ENCODE peak calls at places on chromosome 18, in six cellular contexts. One of them, this sample, is unnamed.

GRCh38 chr18:12373032-12373770 is 3.8 kb downstream of the AFG3L2 start:
- DNase-seq in erythroblast: peak
- DNase-seq in heart left ventricle: no peak
- DNase-seq in B cell: no peak
- DNase-seq in activated CD4-positive, alpha-beta memory T cell treated with anti-CD3 and anti-CD28 coated beads, Interleukin-2, amount 10 ng/mL, durations not matched to agents 7 days and 5 days: no peak
- DNase-seq in NCI-H2029 treated with DMSO at 0.1 percent for 48 hours: no peak
- DNase-seq in this sample: no peak

GRCh38 chr18:63730788-63731187 is 28.0 kb downstream of the SERPINB11 start:
- DNase-seq in erythroblast: no peak
- DNase-seq in heart left ventricle: no peak
- DNase-seq in B cell: no peak
- DNase-seq in activated CD4-positive, alpha-beta memory T cell treated with anti-CD3 and anti-CD28 coated beads, Interleukin-2, amount 10 ng/mL, durations not matched to agents 7 days and 5 days: no peak
- DNase-seq in NCI-H2029 treated with DMSO at 0.1 percent for 48 hours: peak
- DNase-seq in this sample: no peak

GRCh38 chr18:25166113-25166512 is 185.9 kb downstream of the ZNF521 start:
- DNase-seq in erythroblast: no peak
- DNase-seq in heart left ventricle: no peak
- DNase-seq in B cell: no peak
- DNase-seq in activated CD4-positive, alpha-beta memory T cell treated with anti-CD3 and anti-CD28 coated beads, Interleukin-2, amount 10 ng/mL, durations not matched to agents 7 days and 5 days: no peak
- DNase-seq in NCI-H2029 treated with DMSO at 0.1 percent for 48 hours: no peak
- DNase-seq in this sample: no peak

GRCh38 chr18:22434973-22435608 is 17.4 kb upstream of the CTAGE1 start:
- DNase-seq in erythroblast: no peak
- DNase-seq in heart left ventricle: no peak
- DNase-seq in B cell: no peak
- DNase-seq in activated CD4-positive, alpha-beta memory T cell treated with anti-CD3 and anti-CD28 coated beads, Interleukin-2, amount 10 ng/mL, durations not matched to agents 7 days and 5 days: no peak
- DNase-seq in NCI-H2029 treated with DMSO at 0.1 percent for 48 hours: no peak
- DNase-seq in this sample: no peak

GRCh38 chr18:27005589-27005988 is 140.1 kb upstream of the AQP4 start:
- DNase-seq in erythroblast: peak
- DNase-seq in heart left ventricle: no peak
- DNase-seq in B cell: no peak
- DNase-seq in activated CD4-positive, alpha-beta memory T cell treated with anti-CD3 and anti-CD28 coated beads, Interleukin-2, amount 10 ng/mL, durations not matched to agents 7 days and 5 days: no peak
- DNase-seq in NCI-H2029 treated with DMSO at 0.1 percent for 48 hours: no peak
- DNase-seq in this sample: no peak

GRCh38 chr18:61694236-61694635 is 198.6 kb downstream of the RNF152 start:
- DNase-seq in erythroblast: no peak
- DNase-seq in heart left ventricle: no peak
- DNase-seq in B cell: no peak
- DNase-seq in activated CD4-positive, alpha-beta memory T cell treated with anti-CD3 and anti-CD28 coated beads, Interleukin-2, amount 10 ng/mL, durations not matched to agents 7 days and 5 days: no peak
- DNase-seq in NCI-H2029 treated with DMSO at 0.1 percent for 48 hours: no peak
- DNase-seq in this sample: no peak

GRCh38 chr18:34805117-34805882 is 95.2 kb downstream of the DTNA start:
- DNase-seq in erythroblast: no peak
- DNase-seq in heart left ventricle: no peak
- DNase-seq in B cell: no peak
- DNase-seq in activated CD4-positive, alpha-beta memory T cell treated with anti-CD3 and anti-CD28 coated beads, Interleukin-2, amount 10 ng/mL, durations not matched to agents 7 days and 5 days: no peak
- DNase-seq in NCI-H2029 treated with DMSO at 0.1 percent for 48 hours: no peak
- DNase-seq in this sample: no peak

GRCh38 chr18:48820483-48821250 is 130.1 kb downstream of the SMAD7 start:
- DNase-seq in erythroblast: no peak
- DNase-seq in heart left ventricle: no peak
- DNase-seq in B cell: peak
- DNase-seq in activated CD4-positive, alpha-beta memory T cell treated with anti-CD3 and anti-CD28 coated beads, Interleukin-2, amount 10 ng/mL, durations not matched to agents 7 days and 5 days: no peak
- DNase-seq in NCI-H2029 treated with DMSO at 0.1 percent for 48 hours: no peak
- DNase-seq in this sample: peak

GRCh38 chr18:31065036-31065773 is 22.7 kb upstream of the DSC3 start:
- DNase-seq in erythroblast: no peak
- DNase-seq in heart left ventricle: no peak
- DNase-seq in B cell: no peak
- DNase-seq in activated CD4-positive, alpha-beta memory T cell treated with anti-CD3 and anti-CD28 coated beads, Interleukin-2, amount 10 ng/mL, durations not matched to agents 7 days and 5 days: no peak
- DNase-seq in NCI-H2029 treated with DMSO at 0.1 percent for 48 hours: no peak
- DNase-seq in this sample: no peak

GRCh38 chr18:53838796-53839195 is 385.7 kb downstream of the MBD2 start:
- DNase-seq in erythroblast: no peak
- DNase-seq in heart left ventricle: no peak
- DNase-seq in B cell: no peak
- DNase-seq in activated CD4-positive, alpha-beta memory T cell treated with anti-CD3 and anti-CD28 coated beads, Interleukin-2, amount 10 ng/mL, durations not matched to agents 7 days and 5 days: no peak
- DNase-seq in NCI-H2029 treated with DMSO at 0.1 percent for 48 hours: no peak
- DNase-seq in this sample: no peak

GRCh38 chr18:58848685-58849084 is 16.0 kb upstream of the ZNF532 start:
- DNase-seq in erythroblast: no peak
- DNase-seq in heart left ventricle: no peak
- DNase-seq in B cell: no peak
- DNase-seq in activated CD4-positive, alpha-beta memory T cell treated with anti-CD3 and anti-CD28 coated beads, Interleukin-2, amount 10 ng/mL, durations not matched to agents 7 days and 5 days: no peak
- DNase-seq in NCI-H2029 treated with DMSO at 0.1 percent for 48 hours: no peak
- DNase-seq in this sample: no peak

GRCh38 chr18:67553471-67553870 is 37.0 kb upstream of the DSEL start:
- DNase-seq in erythroblast: no peak
- DNase-seq in heart left ventricle: no peak
- DNase-seq in B cell: no peak
- DNase-seq in activated CD4-positive, alpha-beta memory T cell treated with anti-CD3 and anti-CD28 coated beads, Interleukin-2, amount 10 ng/mL, durations not matched to agents 7 days and 5 days: no peak
- DNase-seq in NCI-H2029 treated with DMSO at 0.1 percent for 48 hours: no peak
- DNase-seq in this sample: no peak

GRCh38 chr18:3219621-3220335 is at the start of gene MYOM1:
- DNase-seq in erythroblast: no peak
- DNase-seq in heart left ventricle: peak
- DNase-seq in B cell: no peak
- DNase-seq in activated CD4-positive, alpha-beta memory T cell treated with anti-CD3 and anti-CD28 coated beads, Interleukin-2, amount 10 ng/mL, durations not matched to agents 7 days and 5 days: no peak
- DNase-seq in NCI-H2029 treated with DMSO at 0.1 percent for 48 hours: no peak
- DNase-seq in this sample: no peak

GRCh38 chr18:21769206-21769605 is 28.6 kb downstream of the MIB1 start:
- DNase-seq in erythroblast: no peak
- DNase-seq in heart left ventricle: no peak
- DNase-seq in B cell: no peak
- DNase-seq in activated CD4-positive, alpha-beta memory T cell treated with anti-CD3 and anti-CD28 coated beads, Interleukin-2, amount 10 ng/mL, durations not matched to agents 7 days and 5 days: no peak
- DNase-seq in NCI-H2029 treated with DMSO at 0.1 percent for 48 hours: no peak
- DNase-seq in this sample: no peak

GRCh38 chr18:9719421-9719981 is 11.4 kb downstream of the RAB31 start:
- DNase-seq in erythroblast: no peak
- DNase-seq in heart left ventricle: no peak
- DNase-seq in B cell: no peak
- DNase-seq in activated CD4-positive, alpha-beta memory T cell treated with anti-CD3 and anti-CD28 coated beads, Interleukin-2, amount 10 ng/mL, durations not matched to agents 7 days and 5 days: no peak
- DNase-seq in NCI-H2029 treated with DMSO at 0.1 percent for 48 hours: no peak
- DNase-seq in this sample: no peak

GRCh38 chr18:8424917-8425725 is 184.1 kb upstream of the RAB12 start:
- DNase-seq in erythroblast: no peak
- DNase-seq in heart left ventricle: no peak
- DNase-seq in B cell: no peak
- DNase-seq in activated CD4-positive, alpha-beta memory T cell treated with anti-CD3 and anti-CD28 coated beads, Interleukin-2, amount 10 ng/mL, durations not matched to agents 7 days and 5 days: no peak
- DNase-seq in NCI-H2029 treated with DMSO at 0.1 percent for 48 hours: no peak
- DNase-seq in this sample: no peak